ENCODE peak calls at places on chromosomes 12 and 14, in five cellular contexts. C, H, V, N and M are unnamed samples.
A peak's percentile ranks its signal among the peaks of the same experiment; 100 is the strongest.

GRCh38 chr14:20460458-20461229 is 590 bp downstream of the PIP4P1 start:
- DNase-seq in C (peak; percentile 26), H (no peak), V (no peak), N (peak; percentile 18), M (no peak)

GRCh38 chr12:2891240-2892053 is 756 bp downstream of the TULP3 start:
- DNase-seq in C (peak; percentile 29), H (peak; percentile 64), N (peak; percentile 79), V (no peak), M (peak; percentile 55)

GRCh38 chr12:113262710-113263109 is 41.4 kb downstream of the TPCN1 start:
- DNase-seq in N (no peak), V (no peak), H (no peak), C (no peak), M (no peak)

GRCh38 chr14:26023967-26024366 is 573.9 kb downstream of the NOVA1 start:
- DNase-seq in V (no peak), C (no peak), N (no peak), H (no peak), M (no peak)

GRCh38 chr12:54363047-54363446 is 1.2 kb downstream of the GPR84 start:
- DNase-seq in V (no peak), N (no peak), C (no peak), H (no peak), M (no peak)

GRCh38 chr14:89214221-89214965 is 202.6 kb downstream of the FOXN3 start:
- DNase-seq in C (no peak), H (peak; percentile 83), V (no peak), N (no peak), M (no peak)

GRCh38 chr12:132356686-132357622 is 27.6 kb upstream of the GALNT9 start:
- DNase-seq in H (no peak), N (peak; percentile 81), C (no peak), V (peak; percentile 29), M (peak; percentile 26)

GRCh38 chr12:88562846-88563582 is 17.3 kb downstream of the KITLG start:
- DNase-seq in N (no peak), C (no peak), H (no peak), V (no peak), M (peak; percentile 54)

GRCh38 chr12:32089156-32089950 is 17.3 kb upstream of the BICD1 start:
- DNase-seq in N (no peak), H (no peak), V (no peak), C (no peak), M (no peak)

GRCh38 chr14:22630486-22630885 is 13.7 kb downstream of the OR6J1 start:
- DNase-seq in H (no peak), N (no peak), C (no peak), V (no peak), M (peak; percentile 97)

GRCh38 chr12:480831-481230 is 21.1 kb downstream of the B4GALNT3 start:
- DNase-seq in H (peak; percentile 79), V (no peak), N (no peak), C (no peak), M (peak; percentile 85)

GRCh38 chr14:71290960-71291466 is 383.8 kb downstream of the PCNX1 start:
- DNase-seq in H (no peak), N (peak; percentile 35), V (peak; percentile 31), C (no peak), M (peak; percentile 91)